ENCODE peak calls at places on chromosomes 2 and 18, in seven cellular contexts. One of them, this sample, is unnamed.

GRCh38 chr18:13872932-13873331 is 42.4 kb downstream of the MC2R start:
- DNase-seq in B cell: no peak
- DNase-seq in GM20000: no peak
- DNase-seq in kidney epithelial cell: no peak
- DNase-seq in left lung: no peak
- DNase-seq in activated CD8-positive, alpha-beta T cell treated with anti-CD3 and anti-CD28 coated beads for 36 hours: no peak
- DNase-seq in adrenal gland: no peak
- DNase-seq in this sample: no peak

GRCh38 chr18:7393080-7393479 is 162.2 kb downstream of the LRRC30 start:
- DNase-seq in B cell: no peak
- DNase-seq in GM20000: no peak
- DNase-seq in kidney epithelial cell: no peak
- DNase-seq in left lung: no peak
- DNase-seq in activated CD8-positive, alpha-beta T cell treated with anti-CD3 and anti-CD28 coated beads for 36 hours: no peak
- DNase-seq in adrenal gland: no peak
- DNase-seq in this sample: no peak

GRCh38 chr2:159461076-159461475 is 155.3 kb downstream of the BAZ2B start:
- DNase-seq in B cell: no peak
- DNase-seq in GM20000: no peak
- DNase-seq in kidney epithelial cell: no peak
- DNase-seq in left lung: no peak
- DNase-seq in activated CD8-positive, alpha-beta T cell treated with anti-CD3 and anti-CD28 coated beads for 36 hours: no peak
- DNase-seq in adrenal gland: no peak
- DNase-seq in this sample: no peak

GRCh38 chr18:1294229-1294628 is 389.6 kb downstream of the ADCYAP1 start:
- DNase-seq in B cell: no peak
- DNase-seq in GM20000: no peak
- DNase-seq in kidney epithelial cell: no peak
- DNase-seq in left lung: no peak
- DNase-seq in activated CD8-positive, alpha-beta T cell treated with anti-CD3 and anti-CD28 coated beads for 36 hours: no peak
- DNase-seq in adrenal gland: no peak
- DNase-seq in this sample: no peak

GRCh38 chr2:240238201-240238600 is 97.7 kb upstream of the OTOS start:
- DNase-seq in B cell: no peak
- DNase-seq in GM20000: no peak
- DNase-seq in kidney epithelial cell: no peak
- DNase-seq in left lung: no peak
- DNase-seq in activated CD8-positive, alpha-beta T cell treated with anti-CD3 and anti-CD28 coated beads for 36 hours: no peak
- DNase-seq in adrenal gland: peak; percentile 11
- DNase-seq in this sample: no peak

GRCh38 chr2:61125123-61125710 is 36.8 kb upstream of the C2orf74 start:
- DNase-seq in B cell: no peak
- DNase-seq in GM20000: no peak
- DNase-seq in kidney epithelial cell: no peak
- DNase-seq in left lung: no peak
- DNase-seq in activated CD8-positive, alpha-beta T cell treated with anti-CD3 and anti-CD28 coated beads for 36 hours: no peak
- DNase-seq in adrenal gland: no peak
- DNase-seq in this sample: no peak

GRCh38 chr2:68414862-68415261 is 49.8 kb downstream of the PLEK start:
- DNase-seq in B cell: no peak
- DNase-seq in GM20000: no peak
- DNase-seq in kidney epithelial cell: no peak
- DNase-seq in left lung: no peak
- DNase-seq in activated CD8-positive, alpha-beta T cell treated with anti-CD3 and anti-CD28 coated beads for 36 hours: no peak
- DNase-seq in adrenal gland: no peak
- DNase-seq in this sample: no peak

GRCh38 chr2:75054296-75054695 is 95.9 kb downstream of the POLE4 start:
- DNase-seq in B cell: no peak
- DNase-seq in GM20000: no peak
- DNase-seq in kidney epithelial cell: no peak
- DNase-seq in left lung: no peak
- DNase-seq in activated CD8-positive, alpha-beta T cell treated with anti-CD3 and anti-CD28 coated beads for 36 hours: no peak
- DNase-seq in adrenal gland: no peak
- DNase-seq in this sample: no peak

GRCh38 chr2:162327806-162328205 is 9.3 kb upstream of the IFIH1 start:
- DNase-seq in B cell: no peak
- DNase-seq in GM20000: no peak
- DNase-seq in kidney epithelial cell: no peak
- DNase-seq in left lung: no peak
- DNase-seq in activated CD8-positive, alpha-beta T cell treated with anti-CD3 and anti-CD28 coated beads for 36 hours: no peak
- DNase-seq in adrenal gland: no peak
- DNase-seq in this sample: no peak

GRCh38 chr2:181189932-181190331 is 209.5 kb downstream of the UBE2E3 start:
- DNase-seq in B cell: no peak
- DNase-seq in GM20000: no peak
- DNase-seq in kidney epithelial cell: no peak
- DNase-seq in left lung: no peak
- DNase-seq in activated CD8-positive, alpha-beta T cell treated with anti-CD3 and anti-CD28 coated beads for 36 hours: no peak
- DNase-seq in adrenal gland: no peak
- DNase-seq in this sample: no peak

GRCh38 chr2:95121495-95122196 is at the start of gene MRPS5:
- DNase-seq in B cell: peak; percentile 80
- DNase-seq in GM20000: peak; percentile 94
- DNase-seq in kidney epithelial cell: no peak
- DNase-seq in left lung: peak; percentile 91
- DNase-seq in activated CD8-positive, alpha-beta T cell treated with anti-CD3 and anti-CD28 coated beads for 36 hours: peak; percentile 90
- DNase-seq in adrenal gland: peak; percentile 73
- DNase-seq in this sample: peak; percentile 40

GRCh38 chr2:133843551-133843950 is 275.3 kb upstream of the NCKAP5 start:
- DNase-seq in B cell: no peak
- DNase-seq in GM20000: no peak
- DNase-seq in kidney epithelial cell: no peak
- DNase-seq in left lung: no peak
- DNase-seq in activated CD8-positive, alpha-beta T cell treated with anti-CD3 and anti-CD28 coated beads for 36 hours: no peak
- DNase-seq in adrenal gland: no peak
- DNase-seq in this sample: no peak

GRCh38 chr2:219736196-219736595 is 108.8 kb downstream of the SLC4A3 start:
- DNase-seq in B cell: no peak
- DNase-seq in GM20000: peak; percentile 24
- DNase-seq in kidney epithelial cell: no peak
- DNase-seq in left lung: no peak
- DNase-seq in activated CD8-positive, alpha-beta T cell treated with anti-CD3 and anti-CD28 coated beads for 36 hours: no peak
- DNase-seq in adrenal gland: no peak
- DNase-seq in this sample: peak; percentile 76

GRCh38 chr2:195447353-195447975 is 209.6 kb upstream of the SLC39A10 start:
- DNase-seq in B cell: no peak
- DNase-seq in GM20000: no peak
- DNase-seq in kidney epithelial cell: no peak
- DNase-seq in left lung: no peak
- DNase-seq in activated CD8-positive, alpha-beta T cell treated with anti-CD3 and anti-CD28 coated beads for 36 hours: no peak
- DNase-seq in adrenal gland: no peak
- DNase-seq in this sample: no peak

GRCh38 chr2:99723632-99724031 is 233.8 kb upstream of the REV1 start:
- DNase-seq in B cell: no peak
- DNase-seq in GM20000: no peak
- DNase-seq in kidney epithelial cell: no peak
- DNase-seq in left lung: no peak
- DNase-seq in activated CD8-positive, alpha-beta T cell treated with anti-CD3 and anti-CD28 coated beads for 36 hours: no peak
- DNase-seq in adrenal gland: no peak
- DNase-seq in this sample: no peak

GRCh38 chr18:71707985-71708500 is 836.1 kb downstream of the CBLN2 start:
- DNase-seq in B cell: no peak
- DNase-seq in GM20000: no peak
- DNase-seq in kidney epithelial cell: no peak
- DNase-seq in left lung: no peak
- DNase-seq in activated CD8-positive, alpha-beta T cell treated with anti-CD3 and anti-CD28 coated beads for 36 hours: no peak
- DNase-seq in adrenal gland: no peak
- DNase-seq in this sample: no peak

GRCh38 chr2:96730212-96730611 is 9.7 kb downstream of the LMAN2L start:
- DNase-seq in B cell: no peak
- DNase-seq in GM20000: no peak
- DNase-seq in kidney epithelial cell: no peak
- DNase-seq in left lung: no peak
- DNase-seq in activated CD8-positive, alpha-beta T cell treated with anti-CD3 and anti-CD28 coated beads for 36 hours: no peak
- DNase-seq in adrenal gland: no peak
- DNase-seq in this sample: peak; percentile 30

GRCh38 chr18:23388357-23388756 is 64.7 kb upstream of the RIOK3 start:
- DNase-seq in B cell: no peak
- DNase-seq in GM20000: no peak
- DNase-seq in kidney epithelial cell: no peak
- DNase-seq in left lung: no peak
- DNase-seq in activated CD8-positive, alpha-beta T cell treated with anti-CD3 and anti-CD28 coated beads for 36 hours: no peak
- DNase-seq in adrenal gland: no peak
- DNase-seq in this sample: no peak

GRCh38 chr2:171729952-171730317 is 42.7 kb downstream of the DYNC1I2 start:
- DNase-seq in B cell: no peak
- DNase-seq in GM20000: no peak
- DNase-seq in kidney epithelial cell: no peak
- DNase-seq in left lung: no peak
- DNase-seq in activated CD8-positive, alpha-beta T cell treated with anti-CD3 and anti-CD28 coated beads for 36 hours: no peak
- DNase-seq in adrenal gland: no peak
- DNase-seq in this sample: no peak

GRCh38 chr2:31038385-31038784 is 99.9 kb downstream of the GALNT14 start:
- DNase-seq in B cell: no peak
- DNase-seq in GM20000: no peak
- DNase-seq in kidney epithelial cell: no peak
- DNase-seq in left lung: no peak
- DNase-seq in activated CD8-positive, alpha-beta T cell treated with anti-CD3 and anti-CD28 coated beads for 36 hours: peak; percentile 7
- DNase-seq in adrenal gland: no peak
- DNase-seq in this sample: no peak

GRCh38 chr2:141501743-141502142 is 629.1 kb downstream of the LRP1B start:
- DNase-seq in B cell: no peak
- DNase-seq in GM20000: no peak
- DNase-seq in kidney epithelial cell: no peak
- DNase-seq in left lung: no peak
- DNase-seq in activated CD8-positive, alpha-beta T cell treated with anti-CD3 and anti-CD28 coated beads for 36 hours: no peak
- DNase-seq in adrenal gland: no peak
- DNase-seq in this sample: no peak

GRCh38 chr2:173238385-173238784 is 116.3 kb upstream of the CDCA7 start:
- DNase-seq in B cell: no peak
- DNase-seq in GM20000: no peak
- DNase-seq in kidney epithelial cell: no peak
- DNase-seq in left lung: no peak
- DNase-seq in activated CD8-positive, alpha-beta T cell treated with anti-CD3 and anti-CD28 coated beads for 36 hours: no peak
- DNase-seq in adrenal gland: no peak
- DNase-seq in this sample: no peak

DNA sequence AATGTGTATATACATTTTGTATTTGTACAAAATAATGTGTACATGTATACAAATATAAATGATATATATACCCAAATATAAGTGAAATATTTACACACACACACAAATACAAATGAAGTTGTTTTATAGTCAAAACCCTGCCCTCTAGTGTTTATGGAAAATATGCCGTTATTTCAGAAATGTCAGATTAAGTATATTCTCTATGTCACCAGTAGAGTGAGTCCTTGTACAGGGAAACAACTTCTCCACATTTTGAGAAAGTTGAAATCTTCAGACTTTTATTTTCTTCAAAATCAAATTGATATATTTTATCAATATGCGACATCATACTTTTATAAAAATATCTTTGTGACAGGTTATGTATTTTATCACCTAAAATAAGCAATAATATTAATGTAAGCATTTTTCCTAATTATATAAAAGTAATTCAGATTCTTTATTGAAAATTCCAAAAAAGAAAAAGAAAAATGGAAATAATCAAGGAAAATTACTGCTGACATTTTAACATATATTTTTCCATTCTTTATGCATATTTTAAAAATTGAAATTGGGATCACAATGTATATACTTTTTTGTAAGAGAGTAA is 22.4 kb downstream of the ARL6IP6 start:
- DNase-seq in B cell: no peak
- DNase-seq in GM20000: peak; percentile 40
- DNase-seq in kidney epithelial cell: no peak
- DNase-seq in left lung: no peak
- DNase-seq in activated CD8-positive, alpha-beta T cell treated with anti-CD3 and anti-CD28 coated beads for 36 hours: no peak
- DNase-seq in adrenal gland: no peak
- DNase-seq in this sample: peak; percentile 73
- TF ChIP-seq CTCF in B cell: peak; percentile 97
- TF ChIP-seq CTCF in GM20000: peak; percentile 47
- TF ChIP-seq CTCF in kidney epithelial cell: peak; percentile 68
- TF ChIP-seq CTCF in left lung: peak; percentile 47
- TF ChIP-seq CTCF in activated CD8-positive, alpha-beta T cell treated with anti-CD3 and anti-CD28 coated beads for 36 hours: peak; percentile 83
- TF ChIP-seq CTCF in adrenal gland: peak; percentile 81
- TF ChIP-seq CTCF in this sample: peak; percentile 96

DNA sequence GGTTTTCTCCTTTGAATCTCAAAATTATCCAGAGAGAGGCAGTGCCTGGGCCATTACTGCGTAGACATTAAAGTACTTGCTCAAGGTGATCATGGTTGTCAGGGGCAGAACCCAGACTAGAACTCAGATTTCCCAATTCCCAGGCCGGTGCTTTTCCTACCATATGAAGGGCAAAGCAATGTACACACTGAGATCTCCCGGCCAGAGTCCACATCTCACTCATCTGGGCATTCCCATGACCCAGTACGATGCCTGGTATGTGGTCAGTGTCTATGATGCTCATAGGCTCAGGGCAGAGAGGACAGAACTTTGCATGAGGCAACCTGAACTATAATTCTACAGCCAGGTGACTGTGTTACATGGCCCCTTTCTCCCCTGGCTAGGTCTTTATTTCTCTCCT is 531.4 kb downstream of the TDRD15 start:
- DNase-seq in B cell: no peak
- DNase-seq in GM20000: no peak
- DNase-seq in kidney epithelial cell: no peak
- DNase-seq in left lung: no peak
- DNase-seq in activated CD8-positive, alpha-beta T cell treated with anti-CD3 and anti-CD28 coated beads for 36 hours: no peak
- DNase-seq in adrenal gland: no peak
- DNase-seq in this sample: no peak
- TF ChIP-seq CTCF in B cell: no peak
- TF ChIP-seq CTCF in GM20000: no peak
- TF ChIP-seq CTCF in kidney epithelial cell: no peak
- TF ChIP-seq CTCF in left lung: no peak
- TF ChIP-seq CTCF in activated CD8-positive, alpha-beta T cell treated with anti-CD3 and anti-CD28 coated beads for 36 hours: no peak
- TF ChIP-seq CTCF in adrenal gland: no peak
- TF ChIP-seq CTCF in this sample: no peak

GRCh38 chr2:191299009-191299408 is 53.8 kb downstream of the MYO1B start:
- DNase-seq in B cell: no peak
- DNase-seq in GM20000: no peak
- DNase-seq in kidney epithelial cell: no peak
- DNase-seq in left lung: no peak
- DNase-seq in activated CD8-positive, alpha-beta T cell treated with anti-CD3 and anti-CD28 coated beads for 36 hours: no peak
- DNase-seq in adrenal gland: no peak
- DNase-seq in this sample: no peak
- TF ChIP-seq CTCF in B cell: no peak
- TF ChIP-seq CTCF in GM20000: no peak
- TF ChIP-seq CTCF in kidney epithelial cell: peak; percentile 10
- TF ChIP-seq CTCF in left lung: no peak
- TF ChIP-seq CTCF in activated CD8-positive, alpha-beta T cell treated with anti-CD3 and anti-CD28 coated beads for 36 hours: no peak
- TF ChIP-seq CTCF in adrenal gland: no peak
- TF ChIP-seq CTCF in this sample: peak; percentile 70

DNA sequence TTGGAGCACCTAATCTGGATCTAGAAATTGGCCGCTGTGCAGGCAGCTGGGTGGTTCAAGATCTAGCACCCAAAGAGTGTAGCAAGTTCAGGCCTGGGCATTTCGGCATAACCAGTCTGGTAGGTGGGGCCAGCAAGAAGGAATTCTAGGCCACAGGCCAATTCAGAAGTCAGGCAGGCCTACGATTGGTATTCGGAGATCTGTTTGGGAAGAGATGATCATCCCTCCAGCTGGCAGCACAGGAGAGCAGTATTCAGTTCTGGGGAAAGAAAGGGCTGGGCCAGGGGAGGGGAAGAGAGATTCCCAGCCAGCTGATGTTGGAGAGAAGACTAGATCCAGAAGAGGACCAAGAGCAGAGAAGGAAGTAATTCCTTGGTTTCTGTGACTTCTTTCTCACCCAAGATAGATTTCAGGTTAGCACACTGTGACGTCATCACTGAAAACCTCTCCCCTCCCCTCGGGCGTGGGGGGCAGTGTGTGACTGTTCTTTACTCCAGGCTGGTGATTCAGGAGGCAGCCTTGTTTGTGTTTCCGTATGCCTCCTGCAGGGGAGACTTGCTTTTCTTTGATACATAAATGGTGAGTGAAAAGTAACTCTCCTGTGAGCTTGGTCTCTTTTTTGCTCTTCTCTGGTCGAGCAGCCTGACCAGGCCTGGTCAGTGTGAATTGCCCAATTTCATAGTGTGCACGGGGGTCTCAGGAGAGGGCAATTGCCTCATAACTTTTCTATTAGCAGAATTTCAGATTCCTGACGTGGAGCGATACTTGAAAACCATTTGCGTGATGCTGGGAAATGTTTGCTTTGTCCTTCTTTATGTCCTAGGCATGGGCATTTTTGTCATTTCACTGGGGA is 61.1 kb downstream of the MEIS1 start:
- DNase-seq in B cell: no peak
- DNase-seq in GM20000: no peak
- DNase-seq in kidney epithelial cell: peak; percentile 55
- DNase-seq in left lung: no peak
- DNase-seq in activated CD8-positive, alpha-beta T cell treated with anti-CD3 and anti-CD28 coated beads for 36 hours: no peak
- DNase-seq in adrenal gland: peak; percentile 63
- DNase-seq in this sample: peak; percentile 91
- TF ChIP-seq CTCF in B cell: no peak
- TF ChIP-seq CTCF in GM20000: no peak
- TF ChIP-seq CTCF in kidney epithelial cell: peak; percentile 18
- TF ChIP-seq CTCF in left lung: no peak
- TF ChIP-seq CTCF in activated CD8-positive, alpha-beta T cell treated with anti-CD3 and anti-CD28 coated beads for 36 hours: no peak
- TF ChIP-seq CTCF in adrenal gland: no peak
- TF ChIP-seq CTCF in this sample: peak; percentile 71

This sample was measured in HFFc6.